ENCODE peak calls at places on chromosomes 2 and 18, in four cellular contexts. J is Peyer's patch, E is heart left ventricle, L is keratinocyte. B is an unnamed sample.

GRCh38 chr2:143936758-143937562 is 583.0 kb downstream of the ZEB2 start:
- DNase-seq in J (no peak), E (peak), L (no peak), B (no peak)

GRCh38 chr18:11721720-11722119 is 32.7 kb downstream of the GNAL start:
- DNase-seq in E (no peak), J (no peak), L (no peak), B (no peak)

GRCh38 chr2:169661263-169661662 is 32.9 kb downstream of the CFAP210 start:
- DNase-seq in L (no peak), J (no peak), E (no peak), B (no peak)

GRCh38 chr2:152525277-152525838 is 190.4 kb downstream of the FMNL2 start:
- DNase-seq in L (peak), E (peak), J (no peak), B (peak)

GRCh38 chr2:38261569-38262513 is 115.2 kb downstream of the ATL2 start:
- DNase-seq in L (no peak), E (no peak), J (no peak), B (no peak)

GRCh38 chr2:235674812-235675211 is 181.0 kb downstream of the AGAP1 start:
- DNase-seq in J (no peak), L (no peak), E (no peak), B (no peak)

GRCh38 chr2:200585730-200586643 is at the start of gene AOX1:
- DNase-seq in E (peak), J (peak), L (no peak), B (peak)

GRCh38 chr2:71528749-71529148 is 75.4 kb downstream of the DYSF start:
- DNase-seq in L (no peak), J (no peak), E (no peak), B (no peak)

GRCh38 chr2:38526195-38526594 is 76.5 kb downstream of the HNRNPLL start:
- DNase-seq in E (no peak), L (no peak), J (no peak), B (peak)

GRCh38 chr18:29779096-29779495 is 1263.4 kb downstream of the DSC3 start:
- DNase-seq in J (no peak), E (no peak), L (no peak), B (no peak)

GRCh38 chr2:169705927-169706326 is 11.7 kb downstream of the PHOSPHO2 start:
- DNase-seq in E (no peak), J (no peak), L (no peak), B (no peak)

GRCh38 chr18:50626317-50626716 is 66.4 kb downstream of the MAPK4 start:
- DNase-seq in L (no peak), E (no peak), J (no peak), B (no peak)

GRCh38 chr2:240401781-240402551 is 33.5 kb upstream of the GPC1 start:
- DNase-seq in E (no peak), L (no peak), J (no peak), B (no peak)

GRCh38 chr2:24365051-24365450 is 4.7 kb upstream of the ITSN2 start:
- DNase-seq in E (peak), J (peak), L (no peak), B (no peak)

GRCh38 chr2:3127710-3128109 is 249.9 kb downstream of the EIPR1 start:
- DNase-seq in L (no peak), J (no peak), E (no peak), B (no peak)

GRCh38 chr2:165568361-165568760 is 98.9 kb downstream of the CSRNP3 start:
- DNase-seq in J (no peak), L (no peak), E (no peak), B (no peak)

GRCh38 chr2:165576409-165576808 is 106.9 kb downstream of the CSRNP3 start:
- DNase-seq in L (no peak), E (no peak), J (no peak), B (no peak)

GRCh38 chr2:165571477-165571876 is 102.0 kb downstream of the CSRNP3 start:
- DNase-seq in E (no peak), L (no peak), J (no peak), B (no peak)

GRCh38 chr2:165572155-165572554 is 102.7 kb downstream of the CSRNP3 start:
- DNase-seq in J (no peak), L (no peak), E (peak), B (peak)

DNA sequence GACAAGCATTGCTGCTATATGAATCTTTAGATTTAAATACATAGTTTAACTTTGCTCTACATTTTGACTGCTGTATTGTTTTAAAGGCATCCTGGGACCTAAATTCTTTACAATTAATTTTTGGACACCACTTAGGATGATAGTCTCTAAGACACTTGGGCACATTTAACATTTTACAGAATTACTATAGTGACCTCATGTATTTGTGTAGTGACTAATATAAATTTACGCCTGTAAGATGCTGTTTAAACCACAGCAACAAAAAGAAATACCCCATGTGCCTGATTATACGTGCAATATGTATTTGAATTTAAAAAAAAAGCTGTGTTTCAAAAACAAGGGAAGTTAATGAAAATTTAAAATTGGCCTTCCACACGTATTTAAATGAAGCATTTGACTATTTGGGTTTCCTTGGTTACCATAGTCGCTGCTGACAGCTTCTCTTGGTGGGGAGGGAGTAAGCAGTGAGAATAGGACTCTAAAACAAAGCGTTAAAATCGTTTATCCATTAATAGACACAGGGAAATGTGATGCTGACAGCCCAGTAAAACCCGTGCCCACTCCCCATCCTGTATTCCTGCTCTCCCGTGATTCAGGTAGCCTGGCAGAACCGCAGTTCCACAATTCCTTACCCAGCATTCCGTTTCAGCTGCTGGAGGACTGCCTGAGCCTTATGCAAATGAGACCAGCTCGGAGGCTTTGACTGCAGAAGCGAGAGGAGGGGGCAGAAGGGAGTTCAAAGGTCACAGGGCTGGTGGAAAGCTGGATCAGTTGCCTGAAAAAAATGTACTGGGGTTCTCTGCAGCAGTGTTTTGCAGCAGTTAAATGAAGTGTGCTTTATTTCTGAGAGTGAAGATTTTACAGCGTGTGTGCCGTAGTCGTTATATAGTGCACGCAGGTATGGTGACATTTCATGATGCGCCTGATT is 104.3 kb downstream of the CSRNP3 start:
- DNase-seq in E (peak), J (no peak), L (no peak), B (peak)
- H3K4me3 ChIP-seq in E (peak), J (peak), L (no peak), B (peak)

GRCh38 chr2:587371-587960 is 89.7 kb downstream of the TMEM18 start:
- DNase-seq in L (no peak), J (no peak), E (no peak), B (no peak)

GRCh38 chr2:584863-585823 is 92.1 kb downstream of the TMEM18 start:
- DNase-seq in E (no peak), L (no peak), J (peak), B (no peak)

GRCh38 chr2:588041-588645 is 89.1 kb downstream of the TMEM18 start:
- DNase-seq in E (no peak), J (no peak), L (no peak), B (no peak)

GRCh38 chr2:589551-589950 is 87.7 kb downstream of the TMEM18 start:
- DNase-seq in J (no peak), E (no peak), L (no peak), B (no peak)

DNA sequence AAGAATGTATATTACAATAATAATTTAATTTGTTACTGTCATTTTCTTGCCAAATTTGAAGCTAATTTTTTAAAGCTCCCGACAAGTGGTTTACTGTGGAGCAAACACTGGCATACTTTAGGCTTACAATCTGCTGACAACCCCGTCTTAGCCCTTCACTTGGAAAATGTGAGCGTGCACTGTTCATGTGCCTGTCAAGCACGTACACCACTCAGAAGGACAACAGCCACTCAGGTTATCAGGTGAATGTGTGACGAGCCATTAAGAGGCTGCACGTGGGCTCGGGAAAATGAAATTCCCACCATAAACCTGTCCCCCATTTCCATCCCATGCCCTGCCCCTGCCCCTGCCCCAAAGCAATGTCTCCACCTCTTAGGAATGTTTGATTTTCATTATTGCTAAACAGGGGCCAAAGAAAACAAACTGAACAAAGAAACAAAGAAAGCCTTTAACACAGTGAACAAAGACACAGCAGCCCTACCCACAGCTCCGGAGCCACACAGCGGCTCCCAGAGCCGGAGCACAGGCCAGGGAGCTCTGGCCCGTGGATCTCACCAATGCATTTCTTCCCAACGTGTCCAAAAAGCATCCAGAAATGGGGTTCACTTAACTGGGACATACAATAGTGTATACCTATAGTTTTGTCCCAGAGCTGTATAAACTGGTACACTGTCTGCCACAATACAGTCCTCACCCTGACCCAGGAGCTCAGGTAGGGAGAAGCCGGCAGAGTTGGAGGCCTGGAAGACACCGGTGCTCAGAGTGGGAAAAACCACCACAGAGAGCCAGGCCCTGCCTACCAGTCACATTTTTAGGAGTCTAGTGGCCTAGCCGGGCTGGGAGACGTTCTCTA is 90.5 kb downstream of the TMEM18 start:
- DNase-seq in E (no peak), J (no peak), L (no peak), B (no peak)
- H3K27ac ChIP-seq in E (no peak), J (no peak), L (no peak), B (no peak)

GRCh38 chr2:160292225-160292624 is 92.2 kb upstream of the ITGB6 start:
- DNase-seq in E (no peak), L (no peak), J (no peak), B (peak)

GRCh38 chr2:160289803-160290202 is 89.7 kb upstream of the ITGB6 start:
- DNase-seq in J (no peak), L (no peak), E (no peak), B (no peak)

GRCh38 chr2:160293401-160293911 is 93.4 kb upstream of the ITGB6 start:
- DNase-seq in L (peak), E (no peak), J (no peak), B (peak)

GRCh38 chr2:160290590-160290989 is 90.5 kb upstream of the ITGB6 start:
- DNase-seq in E (no peak), L (no peak), J (no peak), B (no peak)

DNA sequence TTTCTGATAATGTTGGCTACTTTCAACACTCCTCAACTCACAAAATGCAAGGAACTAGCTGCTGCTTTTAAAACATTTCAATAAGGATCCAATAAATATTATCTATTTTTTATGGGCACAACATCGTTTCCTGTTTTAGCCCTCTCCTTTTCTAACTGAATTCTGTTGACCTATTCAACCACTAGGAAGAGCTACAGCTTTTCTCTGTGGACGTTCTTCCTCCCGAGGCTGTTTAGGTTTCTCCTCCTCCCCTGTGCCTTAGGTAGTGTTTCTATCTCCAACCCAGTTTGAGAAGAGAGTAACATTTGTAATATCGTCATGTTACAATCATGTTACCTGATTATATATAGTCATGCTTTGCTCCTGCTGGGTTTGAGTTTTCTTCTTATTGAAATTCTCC is 91.3 kb upstream of the ITGB6 start:
- DNase-seq in E (no peak), J (no peak), L (no peak), B (no peak)
- TF ChIP-seq CTCF in E (no peak), J (no peak), L (no peak), B (no peak)

GRCh38 chr18:9916067-9916684 is 2.4 kb downstream of the VAPA start:
- DNase-seq in L (no peak), J (no peak), E (no peak), B (no peak)

GRCh38 chr18:9914584-9915290 is 921 bp downstream of the VAPA start:
- DNase-seq in E (peak), J (peak), L (no peak), B (peak)

GRCh38 chr18:9918016-9918680 is 4.3 kb downstream of the VAPA start:
- DNase-seq in E (no peak), L (no peak), J (no peak), B (no peak)

GRCh38 chr18:9915291-9916066 is 1.7 kb downstream of the VAPA start:
- DNase-seq in L (no peak), J (no peak), E (no peak), B (no peak)

GRCh38 chr18:9916814-9917213 is 3.0 kb downstream of the VAPA start:
- DNase-seq in E (no peak), L (no peak), J (no peak), B (no peak)
- H3K4me3 ChIP-seq in E (no peak), L (no peak), J (no peak), B (no peak)